ENCODE peak calls at places on chromosomes 2 and 18, in four cellular contexts. O is DND-41, P is osteocyte, T is fibroblast of lung. I is an unnamed sample.

GRCh38 chr2:38610851-38611801 is 8.4 kb upstream of the HNRNPLL start:
- DNase-seq in O (no peak), P (no peak), T (peak; percentile 50), I (no peak)

GRCh38 chr2:55014962-55015939 is 35.0 kb downstream of the RTN4 start:
- DNase-seq in O (peak; percentile 47), P (no peak), T (peak; percentile 76), I (peak; percentile 15)

GRCh38 chr18:11849845-11850747 is 1.1 kb upstream of the CHMP1B start:
- DNase-seq in O (peak; percentile 47), P (no peak), T (peak; percentile 95), I (peak; percentile 76)

GRCh38 chr2:83055338-83056010 is 1403.6 kb downstream of the SUCLG1 start:
- DNase-seq in O (no peak), P (no peak), T (peak; percentile 87), I (peak; percentile 71)

GRCh38 chr2:192298664-192299063 is 103.9 kb upstream of the TMEFF2 start:
- DNase-seq in O (no peak), P (no peak), T (no peak), I (no peak)

GRCh38 chr2:200483729-200484198 is 26.1 kb downstream of the KCTD18 start:
- DNase-seq in O (peak; percentile 32), P (no peak), T (peak; percentile 44), I (no peak)

GRCh38 chr2:199315299-199316179 is 142.2 kb downstream of the SATB2 start:
- DNase-seq in O (peak; percentile 53), P (no peak), T (peak; percentile 62), I (no peak)

GRCh38 chr2:25276569-25277465 is 64.9 kb downstream of the DNMT3A start:
- DNase-seq in O (no peak), P (no peak), T (no peak), I (peak; percentile 66)

GRCh38 chr2:128232965-128233789 is 85.5 kb downstream of the HS6ST1 start:
- DNase-seq in O (peak; percentile 86), P (peak; percentile 93), T (peak; percentile 69), I (peak; percentile 92)

GRCh38 chr2:209236369-209236768 is 187.5 kb upstream of the MAP2 start:
- DNase-seq in O (no peak), P (no peak), T (no peak), I (no peak)

GRCh38 chr2:119764832-119765231 is 5.1 kb downstream of the PTPN4 start:
- DNase-seq in O (no peak), P (no peak), T (no peak), I (no peak)

GRCh38 chr18:9950289-9951016 is 36.6 kb downstream of the VAPA start:
- DNase-seq in O (no peak), P (no peak), T (peak; percentile 65), I (no peak)

I was measured in hepatic stellate cell.